ENCODE peak calls at places on chromosome 17, in seven cellular contexts. U is OCI-LY7, F is endothelial cell of umbilical vein, O is mesendoderm, V is fibroblast of lung, J is A549, B is PC-9. E is an unnamed sample.

GRCh38 chr17:3821101-3821500 is 20.1 kb upstream of the ITGAE start:
- DNase-seq in U (no peak), F (no peak), O (no peak), V (no peak), J (no peak), B (no peak), E (no peak)

GRCh38 chr17:71423871-71424546 is 696.8 kb upstream of the SOX9 start:
- DNase-seq in U (peak; percentile 95), F (no peak), O (peak; percentile 57), V (peak; percentile 88), J (peak; percentile 22), B (peak; percentile 98), E (peak; percentile 76)

GRCh38 chr17:81538651-81539570 is 10.7 kb downstream of the FSCN2 start:
- DNase-seq in U (no peak), F (no peak), O (no peak), V (no peak), J (no peak), B (no peak), E (no peak)

GRCh38 chr17:68612228-68612922 is 11.2 kb upstream of the FAM20A start:
- DNase-seq in U (no peak), F (no peak), O (no peak), V (no peak), J (no peak), B (no peak), E (no peak)

GRCh38 chr17:28839221-28839620 is 3.4 kb downstream of the FAM222B start:
- DNase-seq in U (no peak), F (peak; percentile 54), O (no peak), V (no peak), J (no peak), B (no peak), E (no peak)

GRCh38 chr17:56812971-56813388 is 20.7 kb downstream of the C17orf67 start:
- DNase-seq in U (no peak), F (no peak), O (no peak), V (no peak), J (no peak), B (no peak), E (peak; percentile 67)

GRCh38 chr17:31754239-31754945 is 104.7 kb downstream of the COPRS start:
- DNase-seq in U (no peak), F (peak; percentile 62), O (peak; percentile 37), V (peak; percentile 93), J (peak; percentile 41), B (peak; percentile 75), E (no peak)

GRCh38 chr17:66441012-66441703 is 138.7 kb downstream of the PRKCA start:
- DNase-seq in U (peak; percentile 91), F (no peak), O (no peak), V (peak; percentile 36), J (no peak), B (no peak), E (no peak)

GRCh38 chr17:74430706-74431567 is 951 bp upstream of the GPRC5C start:
- DNase-seq in U (no peak), F (no peak), O (peak; percentile 74), V (peak; percentile 86), J (peak; percentile 91), B (peak; percentile 83), E (no peak)

GRCh38 chr17:4854181-4854681 is 21.1 kb downstream of the MINK1 start:
- DNase-seq in U (no peak), F (peak; percentile 38), O (peak; percentile 71), V (peak; percentile 52), J (peak; percentile 31), B (no peak), E (no peak)

GRCh38 chr17:38742431-38743308 is 5.5 kb downstream of the PCGF2 start:
- DNase-seq in U (peak; percentile 66), F (peak; percentile 77), O (no peak), V (peak; percentile 67), J (peak; percentile 51), B (no peak), E (no peak)

GRCh38 chr17:1746975-1747543 is 4.4 kb downstream of the SERPINF2 start:
- DNase-seq in U (no peak), F (peak; percentile 17), O (no peak), V (no peak), J (no peak), B (no peak), E (no peak)

GRCh38 chr17:41486809-41487530 is 2.7 kb downstream of the KRT36 start:
- DNase-seq in U (peak; percentile 35), F (peak; percentile 28), O (peak; percentile 72), V (no peak), J (peak; percentile 48), B (no peak), E (peak; percentile 7)

GRCh38 chr17:58109197-58109596 is 26.0 kb downstream of the DYNLL2 start:
- DNase-seq in U (no peak), F (no peak), O (no peak), V (no peak), J (no peak), B (no peak), E (no peak)

GRCh38 chr17:1928976-1929375 is 96.2 kb downstream of the RTN4RL1 start:
- DNase-seq in U (no peak), F (no peak), O (no peak), V (no peak), J (no peak), B (no peak), E (no peak)

GRCh38 chr17:75094871-75095399 is 7.2 kb downstream of the SLC16A5 start:
- DNase-seq in U (no peak), F (no peak), O (no peak), V (no peak), J (no peak), B (no peak), E (no peak)

DNA sequence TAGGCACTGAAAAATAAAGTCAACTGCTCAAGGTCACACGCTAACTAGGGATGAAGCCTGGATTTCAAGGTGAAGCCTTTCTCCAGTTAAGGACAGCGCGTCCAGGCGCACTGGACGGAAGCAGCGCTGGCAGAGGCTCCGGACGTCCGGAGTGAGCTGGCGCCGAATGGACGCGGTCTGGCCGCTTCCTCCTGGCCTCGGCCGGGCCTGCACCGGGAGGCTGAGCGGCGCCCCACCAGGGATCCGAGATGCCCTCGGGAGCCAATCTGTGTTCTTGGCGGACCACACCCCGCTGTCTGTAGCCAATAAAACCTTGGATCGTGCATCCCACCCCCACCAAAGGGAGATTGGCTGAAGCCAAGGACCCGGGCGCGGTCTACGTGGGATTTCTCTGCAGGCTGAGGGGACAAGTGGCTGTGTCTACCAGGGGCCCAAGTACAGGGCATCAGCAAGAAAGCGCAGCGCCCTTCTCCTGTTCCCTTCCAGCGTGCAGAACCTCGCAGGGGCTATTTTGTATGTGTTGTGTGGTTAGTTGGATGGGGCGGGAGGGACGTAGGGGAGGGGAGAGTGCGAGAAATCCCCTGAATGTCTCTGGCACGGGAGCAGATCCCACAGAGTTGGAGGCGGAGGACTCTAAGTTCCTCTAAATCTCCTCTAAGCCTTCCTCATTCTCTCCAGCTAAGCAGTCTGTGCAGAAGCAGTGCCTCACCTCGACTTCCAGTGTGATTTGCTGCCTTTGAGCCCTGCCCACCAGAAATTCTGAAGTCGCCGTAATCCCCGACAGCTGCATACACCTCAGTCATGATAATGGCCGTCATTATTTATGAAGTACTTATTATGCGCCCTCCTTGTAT is 2.5 kb upstream of the AKAP10 start:
- DNase-seq in U (no peak), F (peak; percentile 35), O (no peak), V (no peak), J (no peak), B (no peak), E (no peak)
- H3K4me2 ChIP-seq in U (no peak overlapping the region), F (peak overlapping the region; percentile 37), O (no peak overlapping the region), V (no peak overlapping the region), J (no peak overlapping the region), B (no peak overlapping the region), E (no peak overlapping the region)

GRCh38 chr17:64448665-64449512 is at the start of gene MILR1:
- DNase-seq in U (peak; percentile 92), F (peak; percentile 92), O (no peak), V (peak; percentile 95), J (peak; percentile 75), B (peak; percentile 97), E (no peak)

GRCh38 chr17:64447526-64447925 is 1.4 kb upstream of the MILR1 start:
- DNase-seq in U (no peak), F (no peak), O (no peak), V (no peak), J (no peak), B (no peak), E (no peak)

GRCh38 chr17:64449545-64449944 is 630 bp downstream of the MILR1 start:
- DNase-seq in U (peak; percentile 23), F (no peak), O (no peak), V (no peak), J (no peak), B (peak; percentile 42), E (no peak)
- H3K27ac ChIP-seq in U (peak overlapping the region; percentile 86), F (peak overlapping the region; percentile 50), O (no peak overlapping the region), V (peak overlapping the region; percentile 89), J (peak overlapping the region; percentile 12), B (peak overlapping the region; percentile 98), E (no peak overlapping the region)

GRCh38 chr17:6161456-6161855 is 91.3 kb downstream of the WSCD1 start:
- DNase-seq in U (no peak), F (no peak), O (no peak), V (no peak), J (no peak), B (no peak), E (no peak)

GRCh38 chr17:6153416-6153815 is 83.2 kb downstream of the WSCD1 start:
- DNase-seq in U (no peak), F (no peak), O (no peak), V (no peak), J (no peak), B (no peak), E (no peak)

GRCh38 chr17:6160188-6160555 is 90.0 kb downstream of the WSCD1 start:
- DNase-seq in U (no peak), F (no peak), O (no peak), V (no peak), J (no peak), B (no peak), E (no peak)

GRCh38 chr17:6159541-6160187 is 89.5 kb downstream of the WSCD1 start:
- DNase-seq in U (no peak), F (no peak), O (no peak), V (no peak), J (no peak), B (no peak), E (no peak)

GRCh38 chr17:6157716-6158115 is 87.5 kb downstream of the WSCD1 start:
- DNase-seq in U (no peak), F (no peak), O (no peak), V (no peak), J (no peak), B (no peak), E (no peak)
- H3K4me2 ChIP-seq in U (no peak overlapping the region), F (no peak overlapping the region), O (no peak overlapping the region), V (no peak overlapping the region), J (no peak overlapping the region), B (no peak overlapping the region), E (no peak overlapping the region)

DNA sequence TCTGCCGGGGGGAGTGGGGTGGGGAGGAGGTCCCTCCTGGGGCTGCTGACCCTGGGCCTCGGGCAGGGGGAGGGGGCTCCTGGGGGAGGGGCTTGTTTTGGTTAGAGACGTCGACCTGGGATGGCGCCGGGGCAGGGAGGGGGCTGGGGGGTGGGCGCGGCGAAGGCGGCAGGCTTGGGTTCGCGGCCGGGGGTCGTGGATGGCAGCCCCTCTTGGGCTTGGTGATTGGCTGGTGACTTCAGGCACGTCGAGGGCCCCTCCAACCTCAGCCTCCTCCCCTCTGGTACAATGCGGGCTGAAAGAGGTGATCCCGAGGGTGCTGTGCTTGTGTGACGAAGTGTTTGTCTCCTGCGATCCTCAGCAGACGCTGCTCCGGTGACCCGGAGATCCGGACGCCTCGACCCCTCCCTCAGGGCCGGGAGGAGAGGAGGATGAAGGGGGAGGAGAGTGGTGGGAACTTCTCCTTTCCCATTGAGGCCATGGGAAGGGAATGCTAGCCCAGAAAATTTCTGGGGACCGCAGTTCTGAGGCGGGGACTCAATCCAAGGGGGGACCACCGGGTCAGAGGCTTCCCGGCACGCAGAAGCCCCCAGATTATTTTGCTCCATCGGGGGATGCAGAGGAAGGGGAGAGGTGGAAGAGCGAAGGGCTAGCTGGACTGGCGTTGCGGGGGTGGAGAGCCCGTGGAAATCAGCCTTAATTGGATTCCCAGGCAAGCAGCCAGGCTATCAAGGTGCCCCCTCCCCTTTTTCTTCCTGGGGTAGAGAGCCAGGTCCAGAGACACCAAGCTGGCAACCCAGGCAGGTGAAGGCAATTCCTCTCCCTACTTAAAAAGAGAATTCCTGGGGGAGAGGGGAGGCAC is 44.0 kb downstream of the RAI1 start:
- DNase-seq in U (no peak), F (peak; percentile 87), O (peak; percentile 70), V (no peak), J (no peak), B (no peak), E (no peak)
- H3K27ac ChIP-seq in U (no peak overlapping the region), F (peak overlapping the region; percentile 94), O (peak overlapping the region; percentile 24), V (no peak overlapping the region), J (no peak overlapping the region), B (peak overlapping the region; percentile 55), E (no peak overlapping the region)

E was measured in DND-41.